ENCODE peak calls at places on chromosome 3, in seven cellular contexts. V is heart right ventricle, P is astrocyte of the cerebellum, O is mesendoderm, Q is bronchial epithelial cell, C is neural progenitor cell, A is tibial nerve. K is an unnamed sample.
A peak's percentile ranks its signal among the peaks of the same experiment; 100 is the strongest.

GRCh38 chr3:149494759-149495580 is 20.5 kb downstream of the TM4SF4 start:
- DNase-seq in V (no peak), P (no peak), O (no peak), Q (peak; percentile 88), C (no peak), A (no peak), K (no peak)

GRCh38 chr3:55721716-55722484 is 234.8 kb upstream of the WNT5A start:
- DNase-seq in V (peak; percentile 12), P (peak; percentile 33), O (peak; percentile 37), Q (peak; percentile 8), C (peak; percentile 36), A (no peak), K (peak; percentile 66)

GRCh38 chr3:197029511-197030167 is at the start of gene MELTF:
- DNase-seq in V (peak; percentile 68), P (no peak), O (peak; percentile 71), Q (peak; percentile 22), C (peak; percentile 88), A (no peak), K (peak; percentile 99)

GRCh38 chr3:71551286-71551919 is 32.1 kb downstream of the FOXP1 start:
- DNase-seq in V (no peak), P (no peak), O (no peak), Q (peak; percentile 52), C (no peak), A (no peak), K (no peak)

GRCh38 chr3:36543276-36543997 is 163.1 kb downstream of the STAC start:
- DNase-seq in V (no peak), P (peak; percentile 62), O (no peak), Q (no peak), C (no peak), A (no peak), K (no peak)

GRCh38 chr3:147458995-147459704 is 50.0 kb downstream of the ZIC1 start:
- DNase-seq in V (no peak), P (peak; percentile 12), O (no peak), Q (no peak), C (no peak), A (no peak), K (no peak)

GRCh38 chr3:167734498-167735232 is at the start of gene PDCD10:
- DNase-seq in V (peak; percentile 97), P (peak; percentile 98), O (peak; percentile 100), Q (peak; percentile 99), C (peak; percentile 99), A (peak; percentile 95), K (peak; percentile 82)

GRCh38 chr3:69426291-69426690 is 40.4 kb upstream of the FRMD4B start:
- DNase-seq in V (no peak), P (no peak), O (no peak), Q (no peak), C (no peak), A (no peak), K (no peak)

GRCh38 chr3:185822221-185822956 is 2.5 kb downstream of the IGF2BP2 start:
- DNase-seq in V (no peak), P (no peak), O (no peak), Q (peak; percentile 87), C (no peak), A (no peak), K (peak; percentile 32)

GRCh38 chr3:16236856-16237393 is 27.8 kb downstream of the DPH3 start:
- DNase-seq in V (no peak), P (no peak), O (no peak), Q (no peak), C (no peak), A (no peak), K (no peak)

GRCh38 chr3:195865752-195866151 is 42.6 kb downstream of the TNK2 start:
- DNase-seq in V (no peak), P (no peak), O (no peak), Q (no peak), C (no peak), A (no peak), K (peak; percentile 40)

GRCh38 chr3:172181936-172182708 is 142.7 kb downstream of the FNDC3B start:
- DNase-seq in V (no peak), P (no peak), O (peak; percentile 75), Q (peak; percentile 46), C (no peak), A (no peak), K (no peak)

GRCh38 chr3:9172851-9173320 is 76.6 kb downstream of the SRGAP3 start:
- DNase-seq in V (no peak), P (no peak), O (no peak), Q (peak; percentile 60), C (no peak), A (no peak), K (no peak)

GRCh38 chr3:136516095-136516494 is 236.1 kb downstream of the STAG1 start:
- DNase-seq in V (no peak), P (no peak), O (no peak), Q (no peak), C (no peak), A (no peak), K (no peak)

GRCh38 chr3:155605571-155605970 is 139.3 kb downstream of the PLCH1 start:
- DNase-seq in V (no peak), P (no peak), O (no peak), Q (no peak), C (no peak), A (no peak), K (no peak)

GRCh38 chr3:59771760-59772159 is 721.9 kb upstream of the CFAP20DC start:
- DNase-seq in V (no peak), P (peak; percentile 73), O (no peak), Q (peak; percentile 94), C (no peak), A (no peak), K (no peak)

GRCh38 chr3:51967384-51968174 is at the start of gene PCBP4:
- DNase-seq in V (peak; percentile 80), P (no peak), O (peak; percentile 82), Q (no peak), C (peak; percentile 93), A (peak; percentile 34), K (peak; percentile 96)

GRCh38 chr3:56838441-56838840 is 36.7 kb upstream of the ARHGEF3 start:
- DNase-seq in V (no peak), P (no peak), O (no peak), Q (no peak), C (no peak), A (no peak), K (no peak)

GRCh38 chr3:149273096-149273751 is 51.6 kb upstream of the CP start:
- DNase-seq in V (no peak), P (peak; percentile 87), O (peak; percentile 91), Q (peak; percentile 73), C (peak; percentile 82), A (no peak), K (peak; percentile 56)

GRCh38 chr3:76131396-76132153 is 346.2 kb upstream of the ZNF717 start:
- DNase-seq in V (no peak), P (no peak), O (no peak), Q (peak; percentile 2), C (no peak), A (no peak), K (no peak)

GRCh38 chr3:153621988-153622387 is 460.0 kb downstream of the RAP2B start:
- DNase-seq in V (no peak), P (no peak), O (no peak), Q (peak; percentile 41), C (no peak), A (no peak), K (no peak)

GRCh38 chr3:78764634-78765033 is 1003.2 kb downstream of the ROBO1 start:
- DNase-seq in V (no peak), P (no peak), O (no peak), Q (no peak), C (no peak), A (no peak), K (no peak)

GRCh38 chr3:27356976-27357375 is 12.2 kb downstream of the NEK10 start:
- DNase-seq in V (no peak), P (no peak), O (no peak), Q (no peak), C (no peak), A (no peak), K (no peak)

GRCh38 chr3:53156368-53156834 is 4.6 kb upstream of the PRKCD start:
- DNase-seq in V (no peak), P (no peak), O (peak; percentile 41), Q (no peak), C (peak; percentile 41), A (no peak), K (peak; percentile 87)

GRCh38 chr3:57757642-57758297 is 1.7 kb downstream of the SLMAP start:
- DNase-seq in V (no peak), P (no peak), O (peak; percentile 65), Q (peak; percentile 40), C (peak; percentile 69), A (no peak), K (peak; percentile 44)

GRCh38 chr3:143536817-143537535 is 311.3 kb downstream of the SLC9A9 start:
- DNase-seq in V (peak; percentile 16), P (no peak), O (no peak), Q (peak; percentile 39), C (no peak), A (no peak), K (no peak)
- H3K4me3 ChIP-seq in V (no peak overlapping the region), P (no peak overlapping the region), O (no peak overlapping the region), Q (no peak overlapping the region), C (no peak overlapping the region), A (no peak overlapping the region), K (no peak overlapping the region)

GRCh38 chr3:49172616-49173041 is 1.2 kb downstream of the KLHDC8B start:
- DNase-seq in V (peak; percentile 24), P (no peak), O (no peak), Q (no peak), C (no peak), A (no peak), K (peak; percentile 56)
- H3K4me3 ChIP-seq in V (peak overlapping the region; percentile 99), P (peak overlapping the region; percentile 77), O (no peak overlapping the region), Q (peak overlapping the region; percentile 16), C (peak overlapping the region; percentile 72), A (peak overlapping the region; percentile 89), K (no peak overlapping the region)

GRCh38 chr3:86982883-86983282 is 8.1 kb downstream of the VGLL3 start:
- DNase-seq in V (no peak), P (peak; percentile 64), O (no peak), Q (no peak), C (no peak), A (no peak), K (no peak)
- H3K4me3 ChIP-seq in V (no peak overlapping the region), P (no peak overlapping the region), O (no peak overlapping the region), Q (no peak overlapping the region), C (no peak overlapping the region), A (peak overlapping the region; percentile 18), K (no peak overlapping the region)

GRCh38 chr3:94065819-94066218 is 3.0 kb downstream of the NSUN3 start:
- DNase-seq in V (no peak), P (no peak), O (no peak), Q (no peak), C (no peak), A (no peak), K (no peak)

GRCh38 chr3:94062513-94063404 is at the start of the genes DHFR2 and NSUN3:
- DNase-seq in V (peak; percentile 89), P (peak; percentile 95), O (peak; percentile 99), Q (peak; percentile 96), C (peak; percentile 97), A (peak; percentile 74), K (peak; percentile 62)

GRCh38 chr3:94066829-94067470 is 4.1 kb downstream of the NSUN3 start:
- DNase-seq in V (no peak), P (no peak), O (peak; percentile 94), Q (no peak), C (no peak), A (no peak), K (no peak)

GRCh38 chr3:94063497-94064119 is 747 bp downstream of the NSUN3 start:
- DNase-seq in V (no peak), P (no peak), O (no peak), Q (no peak), C (no peak), A (no peak), K (no peak)

DNA sequence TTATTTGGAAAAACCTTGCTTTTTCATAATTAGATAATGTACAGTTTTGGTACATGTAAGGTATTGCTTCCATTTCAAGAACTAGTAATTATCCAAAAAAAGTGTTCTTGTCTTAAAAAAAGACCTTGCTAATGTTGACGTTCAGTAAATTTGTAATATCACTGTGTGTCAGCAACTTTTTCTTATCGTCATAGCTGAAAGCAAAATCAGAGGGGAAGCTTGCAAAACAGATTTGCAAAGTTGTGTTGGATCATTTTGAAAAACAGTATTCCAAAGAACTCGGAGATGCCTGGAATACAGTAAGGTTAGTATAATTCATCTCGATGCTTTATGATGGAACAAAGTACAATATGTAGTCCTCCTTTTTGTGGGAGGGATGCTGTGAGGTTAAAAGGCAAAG is 1.4 kb downstream of the NSUN3 start:
- DNase-seq in V (no peak), P (no peak), O (no peak), Q (no peak), C (no peak), A (no peak), K (no peak)
- H3K4me3 ChIP-seq in V (peak overlapping the region; percentile 69), P (no peak overlapping the region), O (no peak overlapping the region), Q (no peak overlapping the region), C (peak overlapping the region; percentile 74), A (peak overlapping the region; percentile 64), K (no peak overlapping the region)

K was measured in H7.